ENCODE peak calls at places on chromosomes 13 and 19, in six cellular contexts. One of them, this sample, is unnamed.

GRCh38 chr13:94343243-94343585 is 136.3 kb downstream of the DCT start:
- DNase-seq in stimulated activated naive CD4-positive, alpha-beta T cell treated with Interleukin-2 at 50 U/mL for 16 hours: no peak
- DNase-seq in germinal center: no peak
- DNase-seq in body of pancreas: no peak
- DNase-seq in RWPE1: no peak
- DNase-seq in CD4-positive, CD25-positive, alpha-beta regulatory T cell: no peak
- DNase-seq in this sample: no peak

GRCh38 chr13:100442095-100442832 is 146.3 kb downstream of the GGACT start:
- DNase-seq in RWPE1: no peak
- DNase-seq in CD4-positive, CD25-positive, alpha-beta regulatory T cell: no peak
- DNase-seq in germinal center: no peak
- DNase-seq in stimulated activated naive CD4-positive, alpha-beta T cell treated with Interleukin-2 at 50 U/mL for 16 hours: no peak
- DNase-seq in body of pancreas: no peak
- DNase-seq in this sample: no peak

GRCh38 chr13:34867590-34867989 is 74.5 kb upstream of the NBEA start:
- DNase-seq in stimulated activated naive CD4-positive, alpha-beta T cell treated with Interleukin-2 at 50 U/mL for 16 hours: no peak
- DNase-seq in germinal center: no peak
- DNase-seq in RWPE1: no peak
- DNase-seq in CD4-positive, CD25-positive, alpha-beta regulatory T cell: no peak
- DNase-seq in body of pancreas: no peak
- DNase-seq in this sample: no peak

GRCh38 chr13:73174521-73175010 is 115.8 kb downstream of the KLF5 start:
- DNase-seq in germinal center: no peak
- DNase-seq in stimulated activated naive CD4-positive, alpha-beta T cell treated with Interleukin-2 at 50 U/mL for 16 hours: no peak
- DNase-seq in CD4-positive, CD25-positive, alpha-beta regulatory T cell: no peak
- DNase-seq in RWPE1: no peak
- DNase-seq in body of pancreas: no peak
- DNase-seq in this sample: no peak

GRCh38 chr13:26300140-26300539 is 46.2 kb downstream of the CDK8 start:
- DNase-seq in RWPE1: peak
- DNase-seq in stimulated activated naive CD4-positive, alpha-beta T cell treated with Interleukin-2 at 50 U/mL for 16 hours: no peak
- DNase-seq in CD4-positive, CD25-positive, alpha-beta regulatory T cell: no peak
- DNase-seq in germinal center: no peak
- DNase-seq in body of pancreas: no peak
- DNase-seq in this sample: no peak

GRCh38 chr19:16594131-16594586 is 21.9 kb upstream of the SLC35E1 start:
- DNase-seq in stimulated activated naive CD4-positive, alpha-beta T cell treated with Interleukin-2 at 50 U/mL for 16 hours: peak
- DNase-seq in RWPE1: no peak
- DNase-seq in body of pancreas: no peak
- DNase-seq in germinal center: peak
- DNase-seq in CD4-positive, CD25-positive, alpha-beta regulatory T cell: peak
- DNase-seq in this sample: peak

GRCh38 chr13:46295531-46296464 is 84.1 kb downstream of the LRRC63 start:
- DNase-seq in RWPE1: peak
- DNase-seq in germinal center: peak
- DNase-seq in CD4-positive, CD25-positive, alpha-beta regulatory T cell: peak
- DNase-seq in body of pancreas: peak
- DNase-seq in stimulated activated naive CD4-positive, alpha-beta T cell treated with Interleukin-2 at 50 U/mL for 16 hours: peak
- DNase-seq in this sample: peak

GRCh38 chr19:51407631-51408131 is 9.8 kb downstream of the SIGLEC10 start:
- DNase-seq in RWPE1: peak
- DNase-seq in germinal center: peak
- DNase-seq in CD4-positive, CD25-positive, alpha-beta regulatory T cell: no peak
- DNase-seq in stimulated activated naive CD4-positive, alpha-beta T cell treated with Interleukin-2 at 50 U/mL for 16 hours: no peak
- DNase-seq in body of pancreas: peak
- DNase-seq in this sample: no peak

GRCh38 chr13:20495087-20496023 is 30.3 kb downstream of the CRYL1 start:
- DNase-seq in stimulated activated naive CD4-positive, alpha-beta T cell treated with Interleukin-2 at 50 U/mL for 16 hours: peak
- DNase-seq in CD4-positive, CD25-positive, alpha-beta regulatory T cell: peak
- DNase-seq in body of pancreas: peak
- DNase-seq in germinal center: peak
- DNase-seq in RWPE1: peak
- DNase-seq in this sample: peak

GRCh38 chr13:31064636-31065035 is 97.1 kb downstream of the HSPH1 start:
- DNase-seq in germinal center: no peak
- DNase-seq in stimulated activated naive CD4-positive, alpha-beta T cell treated with Interleukin-2 at 50 U/mL for 16 hours: no peak
- DNase-seq in CD4-positive, CD25-positive, alpha-beta regulatory T cell: no peak
- DNase-seq in body of pancreas: no peak
- DNase-seq in RWPE1: no peak
- DNase-seq in this sample: no peak

GRCh38 chr13:106033634-106034033 is 501.8 kb downstream of the EFNB2 start:
- DNase-seq in germinal center: no peak
- DNase-seq in body of pancreas: peak
- DNase-seq in CD4-positive, CD25-positive, alpha-beta regulatory T cell: no peak
- DNase-seq in RWPE1: peak
- DNase-seq in stimulated activated naive CD4-positive, alpha-beta T cell treated with Interleukin-2 at 50 U/mL for 16 hours: no peak
- DNase-seq in this sample: no peak

GRCh38 chr13:39684531-39685137 is 29.2 kb downstream of the COG6 start:
- DNase-seq in germinal center: peak
- DNase-seq in CD4-positive, CD25-positive, alpha-beta regulatory T cell: no peak
- DNase-seq in stimulated activated naive CD4-positive, alpha-beta T cell treated with Interleukin-2 at 50 U/mL for 16 hours: no peak
- DNase-seq in body of pancreas: no peak
- DNase-seq in RWPE1: peak
- DNase-seq in this sample: no peak